ENCODE peak calls at places on chromosomes 3 and 15, in eight cellular contexts. V is islet precursor cell; P is amniotic stem cell; B is stimulated activated CD4-positive, alpha-beta T cell treated with anti-CD3 and anti-CD28 coated beads, Interleukin-12 subunit alpha, Interleukin-12 subunit beta, amount 100 ng/mL, for 4 hours; R is HFFc6; K is fibroblast of mammary gland; W is stimulated activated CD8-positive, alpha-beta memory T cell treated with anti-CD3 and anti-CD28 coated beads, Interleukin-4, amount 100 ng/mL, for 1 hour; A is activated CD4-positive, CD25-positive, alpha-beta regulatory T cell treated with anti-CD3 and anti-CD28 coated beads, Interleukin-2, amount 50 U/mL, for 72 hours. I is an unnamed sample.

GRCh38 chr3:33001889-33002288 is 50.4 kb downstream of the CCR4 start:
- DNase-seq in V (no peak), P (no peak), B (no peak), R (no peak), K (peak; percentile 2), W (no peak), A (no peak), I (no peak)

GRCh38 chr15:49492834-49493233 is 69.8 kb downstream of the FGF7 start:
- DNase-seq in V (no peak), P (no peak), B (no peak), R (peak; percentile 61), K (peak; percentile 96), W (no peak), A (no peak), I (no peak)

GRCh38 chr3:182349951-182350350 is 443.4 kb upstream of the ATP11B start:
- DNase-seq in V (no peak), P (no peak), B (no peak), R (no peak), K (no peak), W (no peak), A (no peak), I (no peak)

GRCh38 chr3:170038434-170039110 is 777 bp downstream of the GPR160 start:
- DNase-seq in V (peak; percentile 61), P (no peak), B (peak; percentile 16), R (no peak), K (no peak), W (no peak), A (peak; percentile 32), I (no peak)

GRCh38 chr15:70147178-70147760 is 49.6 kb upstream of the TLE3 start:
- DNase-seq in V (no peak), P (no peak), B (no peak), R (no peak), K (no peak), W (no peak), A (no peak), I (no peak)

GRCh38 chr15:77504310-77504709 is 83.6 kb downstream of the HMG20A start:
- DNase-seq in V (no peak), P (no peak), B (no peak), R (no peak), K (no peak), W (no peak), A (no peak), I (no peak)

GRCh38 chr3:186414735-186415419 is 52.8 kb upstream of the DGKG start:
- DNase-seq in V (no peak), P (no peak), B (no peak), R (peak; percentile 94), K (peak; percentile 100), W (no peak), A (no peak), I (no peak)

GRCh38 chr3:13420817-13421755 is 964 bp upstream of the NUP210 start:
- DNase-seq in V (no peak), P (no peak), B (peak; percentile 61), R (no peak), K (no peak), W (peak; percentile 46), A (peak; percentile 72), I (no peak)

GRCh38 chr3:112786002-112786590 is 60.6 kb downstream of the CD200R1L start:
- DNase-seq in V (no peak), P (no peak), B (no peak), R (no peak), K (no peak), W (no peak), A (no peak), I (no peak)

GRCh38 chr3:194518652-194519051 is 31.9 kb upstream of the ATP13A3 start:
- DNase-seq in V (no peak), P (no peak), B (no peak), R (no peak), K (peak; percentile 59), W (no peak), A (no peak), I (no peak)

GRCh38 chr3:194282436-194283122 is 68.5 kb downstream of the CPN2 start:
- DNase-seq in V (peak; percentile 52), P (no peak), B (no peak), R (no peak), K (no peak), W (no peak), A (no peak), I (no peak)

GRCh38 chr15:64246364-64247189 is 83.8 kb upstream of the PPIB start:
- DNase-seq in V (peak; percentile 90), P (peak; percentile 70), B (no peak), R (peak; percentile 91), K (peak; percentile 96), W (no peak), A (no peak), I (no peak)

GRCh38 chr15:40762919-40763800 is 708 bp upstream of the GCHFR start:
- DNase-seq in V (peak; percentile 69), P (no peak), B (peak; percentile 29), R (no peak), K (peak; percentile 33), W (no peak), A (peak; percentile 60), I (no peak)

GRCh38 chr15:28101201-28101600 is 2.1 kb upstream of the OCA2 start:
- DNase-seq in V (no peak), P (no peak), B (no peak), R (no peak), K (no peak), W (no peak), A (no peak), I (no peak)

GRCh38 chr15:99118258-99118632 is 13.4 kb downstream of the SYNM start:
- DNase-seq in V (no peak), P (no peak), B (no peak), R (no peak), K (no peak), W (no peak), A (no peak), I (no peak)

GRCh38 chr15:34434627-34435305 is 2.8 kb downstream of the GOLGA8A start:
- DNase-seq in V (no peak), P (no peak), B (no peak), R (no peak), K (no peak), W (no peak), A (no peak), I (no peak)

GRCh38 chr3:158896729-158897128 is 94.9 kb downstream of the MFSD1 start:
- DNase-seq in V (no peak), P (no peak), B (no peak), R (no peak), K (no peak), W (no peak), A (no peak), I (no peak)

GRCh38 chr15:68303560-68304436 is 26.3 kb downstream of the FEM1B start:
- DNase-seq in V (no peak), P (no peak), B (no peak), R (no peak), K (peak; percentile 42), W (no peak), A (peak; percentile 14), I (no peak)

GRCh38 chr3:125212509-125213372 is at the start of gene SLC12A8:
- DNase-seq in V (peak; percentile 69), P (no peak), B (peak; percentile 10), R (no peak), K (no peak), W (no peak), A (no peak), I (no peak)

GRCh38 chr15:72231847-72232461 is 964 bp upstream of the PKM start:
- DNase-seq in V (peak; percentile 70), P (peak; percentile 40), B (peak; percentile 35), R (peak; percentile 80), K (peak; percentile 83), W (no peak), A (no peak), I (no peak)

GRCh38 chr3:49841806-49842205 is 14.6 kb downstream of the TRAIP start:
- DNase-seq in V (no peak), P (no peak), B (no peak), R (no peak), K (no peak), W (no peak), A (no peak), I (no peak)

GRCh38 chr3:149388714-149389417 is 11.4 kb upstream of the TM4SF1 start:
- DNase-seq in V (no peak), P (no peak), B (no peak), R (no peak), K (no peak), W (no peak), A (no peak), I (no peak)

GRCh38 chr3:97996988-97997387 is 24.8 kb upstream of the RIOX2 start:
- DNase-seq in V (no peak), P (no peak), B (no peak), R (no peak), K (no peak), W (no peak), A (no peak), I (no peak)

GRCh38 chr15:47670365-47670764 is 46.9 kb upstream of the SEMA6D start:
- DNase-seq in V (peak; percentile 47), P (no peak), B (no peak), R (no peak), K (no peak), W (no peak), A (no peak), I (no peak)

GRCh38 chr3:76040946-76041345 is 255.6 kb upstream of the ZNF717 start:
- DNase-seq in V (no peak), P (no peak), B (no peak), R (no peak), K (no peak), W (no peak), A (no peak), I (no peak)

GRCh38 chr3:124217542-124217941 is 225.6 kb upstream of the ROPN1 start:
- DNase-seq in V (peak; percentile 89), P (peak; percentile 46), B (no peak), R (peak; percentile 49), K (peak; percentile 73), W (no peak), A (no peak), I (peak; percentile 69)

GRCh38 chr15:49134683-49135341 is 20.6 kb downstream of the COPS2 start:
- DNase-seq in V (no peak), P (no peak), B (no peak), R (no peak), K (no peak), W (no peak), A (no peak), I (no peak)